ENCODE peak calls at places on chromosomes 5 and 9, in four cellular contexts. U is fibroblast of lung, X is BJ, S is psoas muscle. C is an unnamed sample.

GRCh38 chr9:33765411-33765810 is 29.9 kb upstream of the PRSS3 start:
- DNase-seq in U (peak; percentile 60), X (no peak), S (no peak), C (no peak)

GRCh38 chr9:18721267-18722079 is 247.5 kb downstream of the ADAMTSL1 start:
- DNase-seq in U (no peak), X (no peak), S (no peak), C (no peak)

GRCh38 chr5:99773290-99773689 is 761.9 kb upstream of the FAM174A start:
- DNase-seq in U (no peak), S (no peak), X (no peak), C (no peak)

GRCh38 chr5:29720954-29721353 is 1472.5 kb upstream of the CDH6 start:
- DNase-seq in X (no peak), S (no peak), U (no peak), C (no peak)

GRCh38 chr5:88391116-88391515 is 122.5 kb upstream of the TMEM161B start:
- DNase-seq in U (no peak), S (no peak), X (no peak), C (no peak)

GRCh38 chr5:174078416-174078815 is 32.9 kb downstream of the NSG2 start:
- DNase-seq in X (no peak), U (no peak), S (no peak), C (no peak)

GRCh38 chr5:121793791-121794190 is 57.9 kb upstream of the FTMT start:
- DNase-seq in U (no peak), X (no peak), S (no peak), C (no peak)

GRCh38 chr9:128715436-128715750 is 8.5 kb downstream of the ZDHHC12 start:
- DNase-seq in U (no peak), X (no peak), S (peak; percentile 1), C (no peak)

GRCh38 chr5:55671975-55672374 is 40.1 kb downstream of the SLC38A9 start:
- DNase-seq in S (no peak), X (no peak), U (no peak), C (no peak)

DNA sequence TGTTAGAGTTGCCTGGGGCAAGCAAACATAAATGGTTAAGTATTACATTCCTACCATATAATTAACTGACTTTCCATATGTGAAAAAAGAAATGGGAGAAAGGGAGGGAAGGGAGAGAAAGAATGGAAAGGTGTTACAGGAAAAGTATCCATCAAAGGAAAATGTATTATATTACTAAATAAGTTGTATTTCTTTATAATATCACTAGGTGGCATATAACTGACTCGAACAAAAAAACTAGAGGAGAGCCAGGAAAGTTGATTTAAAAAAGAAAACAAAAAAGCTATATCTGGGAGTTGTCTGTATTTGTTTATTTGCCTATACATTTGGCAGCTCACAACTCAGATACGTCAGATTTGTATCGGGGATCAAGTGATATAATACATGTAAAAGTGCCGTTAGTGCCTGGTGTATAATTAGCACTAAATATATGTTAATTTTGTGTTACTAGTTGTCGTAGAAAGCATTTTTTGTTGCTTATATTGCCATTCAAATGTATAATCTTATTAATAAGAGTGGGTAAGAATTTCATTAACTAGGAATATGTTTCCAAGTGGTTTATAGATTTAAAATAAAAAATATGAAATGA is 59.6 kb upstream of the ADAMTS19 start:
- DNase-seq in U (no peak), X (no peak), S (no peak), C (no peak)
- TF ChIP-seq CTCF in U (peak; percentile 29), X (peak; percentile 23), S (peak; percentile 26), C (no peak)

GRCh38 chr5:95958308-95959014 is 3.2 kb downstream of the ELL2 start:
- DNase-seq in S (no peak), U (peak; percentile 54), X (no peak), C (no peak)
- H3K4me3 ChIP-seq in S (peak overlapping the region; percentile 94), U (peak overlapping the region; percentile 96), X (peak overlapping the region; percentile 73), C (peak overlapping the region; percentile 68)

GRCh38 chr5:67190443-67190842 is 6.2 kb downstream of the CD180 start:
- DNase-seq in S (no peak), X (no peak), U (no peak), C (no peak)

GRCh38 chr5:67194169-67194568 is 2.4 kb downstream of the CD180 start:
- DNase-seq in U (no peak), X (no peak), S (no peak), C (no peak)

GRCh38 chr5:67190856-67191255 is 5.7 kb downstream of the CD180 start:
- DNase-seq in U (no peak), S (no peak), X (no peak), C (no peak)

GRCh38 chr5:67193479-67193878 is 3.1 kb downstream of the CD180 start:
- DNase-seq in U (no peak), X (no peak), S (no peak), C (no peak)

DNA sequence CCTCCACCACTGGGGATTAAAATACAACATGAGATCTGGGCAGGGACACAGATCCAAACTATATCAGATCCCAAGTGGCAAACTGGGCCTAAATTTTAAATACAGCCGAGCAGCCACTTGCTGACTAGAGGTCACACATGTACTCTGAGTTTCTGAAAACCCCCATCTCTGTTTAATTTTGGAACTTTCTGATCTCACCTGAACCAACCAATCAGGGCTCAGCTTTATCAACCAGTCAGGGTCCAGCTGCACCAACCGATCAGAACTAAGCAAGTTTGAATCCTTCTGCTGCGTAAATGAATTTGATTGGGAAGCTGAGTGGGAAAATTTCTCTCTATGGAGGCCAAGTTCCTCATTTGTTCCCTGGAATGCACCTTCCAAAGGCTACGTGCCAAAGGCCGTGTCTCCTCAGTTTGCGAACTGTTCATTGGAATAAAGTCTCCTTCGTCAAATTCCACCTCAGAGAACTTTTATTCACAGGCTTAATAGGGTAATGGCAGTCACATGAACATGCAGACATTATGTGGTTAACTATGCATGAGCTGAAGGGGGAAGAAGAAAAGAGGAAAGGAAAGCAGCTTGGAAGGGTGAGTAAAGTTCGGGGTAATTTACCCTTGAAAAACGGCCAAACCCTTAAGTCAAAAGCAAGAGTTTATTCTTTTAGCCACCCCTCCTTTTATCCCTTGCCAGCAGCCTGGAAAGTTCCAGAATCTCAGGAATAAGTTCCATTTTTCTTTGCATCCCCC is 3.7 kb downstream of the CD180 start:
- DNase-seq in S (no peak), X (no peak), U (peak; percentile 31), C (no peak)
- TF ChIP-seq CTCF in S (no peak), X (no peak), U (no peak), C (no peak)

GRCh38 chr5:135535820-135536801 is at the start of gene NEUROG1:
- DNase-seq in S (no peak), X (no peak), U (no peak), C (no peak)
- H3K4me3 ChIP-seq in S (peak within 1 kb of the TSS; percentile 54), X (no peak within 1 kb of the TSS), U (no peak within 1 kb of the TSS), C (no peak within 1 kb of the TSS)

GRCh38 chr5:157828949-157829639 is 29.9 kb downstream of the CLINT1 start:
- DNase-seq in S (no peak), X (no peak), U (no peak), C (no peak)
- TF ChIP-seq CTCF in S (peak; percentile 15), X (peak; percentile 38), U (peak; percentile 43), C (peak; percentile 45)

DNA sequence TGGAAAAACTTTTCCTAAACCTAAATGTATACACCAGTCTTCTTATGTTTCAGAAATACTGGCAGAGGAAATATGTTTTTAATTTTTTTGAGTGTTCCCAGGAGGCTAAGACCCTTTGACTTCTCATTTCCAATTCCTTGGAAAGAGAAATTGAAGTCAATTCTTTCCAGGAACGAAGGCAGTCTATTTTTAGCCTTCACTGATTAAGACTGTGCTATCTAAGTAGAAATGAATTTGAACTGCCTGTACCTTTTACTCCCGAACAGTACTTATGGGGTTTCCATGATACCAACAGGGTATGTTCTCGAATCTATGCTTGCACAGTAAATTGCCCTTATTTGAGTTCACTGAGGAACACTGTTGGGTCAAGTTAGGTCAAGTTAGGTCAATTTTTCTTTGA is 340.3 kb upstream of the CD180 start:
- DNase-seq in X (no peak), S (no peak), U (peak; percentile 12), C (no peak)
- H3K4me3 ChIP-seq in X (no peak overlapping the region), S (peak overlapping the region; percentile 45), U (no peak overlapping the region), C (no peak overlapping the region)

GRCh38 chr9:16135916-16136315 is 583.1 kb downstream of the CCDC171 start:
- DNase-seq in S (no peak), X (no peak), U (no peak), C (no peak)

GRCh38 chr9:16138561-16138960 is 585.7 kb downstream of the CCDC171 start:
- DNase-seq in U (peak; percentile 90), X (no peak), S (no peak), C (no peak)

GRCh38 chr9:16138961-16139441 is 586.2 kb downstream of the CCDC171 start:
- DNase-seq in U (peak; percentile 99), X (no peak), S (peak; percentile 71), C (no peak)

GRCh38 chr9:16134351-16134750 is 581.5 kb downstream of the CCDC171 start:
- DNase-seq in S (no peak), U (no peak), X (no peak), C (no peak)

GRCh38 chr9:16136961-16137360 is 584.1 kb downstream of the CCDC171 start:
- DNase-seq in X (no peak), U (peak; percentile 97), S (peak; percentile 67), C (no peak)
- TF ChIP-seq CTCF in X (no peak), U (peak; percentile 12), S (no peak), C (no peak)

C was measured in HFF-Myc.